ENCODE peak calls at places on chromosomes 12 and 14, in nine cellular contexts. W is GM23248, M is OCI-LY7, N is GM23338, J is SK-N-SH, S is neural progenitor cell, B is hepatocyte, T is HCT116, H is MM.1S. V is an unnamed sample.

GRCh38 chr12:51393676-51394545 is 2.7 kb upstream of the GALNT6 start:
- DNase-seq in N (no peak), B (no peak), S (no peak), J (no peak), H (no peak), T (no peak), W (peak), M (no peak), V (peak)

GRCh38 chr14:95471526-95472304 is 44.7 kb downstream of the SYNE3 start:
- DNase-seq in W (peak), J (no peak), S (no peak), T (no peak), M (no peak), N (no peak), H (no peak), B (no peak), V (no peak)

GRCh38 chr14:43215524-43215923 is 1291.6 kb downstream of the FSCB start:
- DNase-seq in S (no peak), N (no peak), J (no peak), M (no peak), B (no peak), W (no peak), T (no peak), H (no peak), V (no peak)

GRCh38 chr12:29158364-29158763 is 9.3 kb downstream of the FAR2 start:
- DNase-seq in S (no peak), H (no peak), N (no peak), W (no peak), T (no peak), M (no peak), J (no peak), B (no peak), V (no peak)

GRCh38 chr14:27528328-27528727 is 930.5 kb upstream of the NOVA1 start:
- DNase-seq in J (peak), N (peak), T (no peak), S (peak), W (peak), B (peak), M (no peak), H (peak), V (peak)

GRCh38 chr12:63496654-63497053 is 171.6 kb downstream of the DPY19L2 start:
- DNase-seq in M (no peak), T (no peak), B (no peak), W (no peak), H (no peak), S (no peak), J (no peak), N (no peak), V (no peak)

GRCh38 chr14:58200480-58200841 is 512 bp downstream of the ACTR10 start:
- DNase-seq in H (no peak), T (no peak), N (no peak), S (no peak), W (peak), B (no peak), J (no peak), M (no peak), V (peak)

GRCh38 chr14:70801836-70802235 is 7.5 kb downstream of the MAP3K9 start:
- DNase-seq in N (peak), T (no peak), M (no peak), B (no peak), J (no peak), W (no peak), S (no peak), H (no peak), V (peak)

GRCh38 chr14:52244328-52244727 is 23.2 kb upstream of the PTGDR start:
- DNase-seq in N (no peak), H (no peak), M (no peak), W (no peak), B (no peak), S (no peak), J (no peak), T (no peak), V (no peak)

GRCh38 chr14:39372656-39373055 is 59.6 kb downstream of the FBXO33 start:
- DNase-seq in T (no peak), N (no peak), H (no peak), S (no peak), B (no peak), M (no peak), W (peak), J (no peak), V (no peak)

GRCh38 chr14:103104654-103105511 is 10.4 kb downstream of the EXOC3L4 start:
- DNase-seq in J (peak), W (peak), H (peak), M (peak), N (peak), S (peak), B (peak), T (no peak), V (peak)

GRCh38 chr14:56660677-56661389 is 81.2 kb downstream of the TMEM260 start:
- DNase-seq in T (no peak), N (peak), H (no peak), S (peak), B (no peak), J (no peak), M (no peak), W (no peak), V (no peak)

GRCh38 chr14:38994721-38995120 is 108.3 kb downstream of the SEC23A start:
- DNase-seq in H (no peak), S (no peak), J (no peak), T (no peak), M (no peak), N (no peak), W (no peak), B (no peak), V (no peak)

GRCh38 chr12:93777249-93777648 is 100.1 kb downstream of the CRADD start:
- DNase-seq in N (no peak), M (no peak), W (peak), B (no peak), J (no peak), H (no peak), T (no peak), S (no peak), V (peak)

GRCh38 chr14:77007975-77008421 is 20.5 kb downstream of the IRF2BPL start:
- DNase-seq in T (no peak), J (no peak), W (no peak), M (no peak), S (no peak), N (no peak), B (peak), H (no peak), V (peak)

GRCh38 chr12:90484130-90484529 is 470.8 kb downstream of the CCER1 start:
- DNase-seq in J (no peak), S (no peak), H (no peak), N (no peak), M (no peak), T (no peak), B (peak), W (no peak), V (no peak)

GRCh38 chr12:24881227-24881626 is 67.7 kb downstream of the BCAT1 start:
- DNase-seq in J (no peak), M (no peak), S (no peak), H (no peak), N (no peak), B (no peak), T (no peak), W (no peak), V (no peak)

GRCh38 chr12:20421338-20421890 is 53.1 kb downstream of the PDE3A start:
- DNase-seq in T (no peak), S (no peak), H (peak), M (no peak), J (no peak), B (peak), W (no peak), N (no peak), V (no peak)

GRCh38 chr12:44847888-44848770 is 28.0 kb downstream of the NELL2 start:
- DNase-seq in J (no peak), H (peak), T (no peak), S (no peak), M (peak), N (no peak), B (no peak), W (no peak), V (no peak)

GRCh38 chr14:81219821-81220487 is 805 bp downstream of the GTF2A1 start:
- DNase-seq in S (peak), T (no peak), W (peak), B (peak), N (peak), J (peak), H (peak), M (peak), V (peak)

DNA sequence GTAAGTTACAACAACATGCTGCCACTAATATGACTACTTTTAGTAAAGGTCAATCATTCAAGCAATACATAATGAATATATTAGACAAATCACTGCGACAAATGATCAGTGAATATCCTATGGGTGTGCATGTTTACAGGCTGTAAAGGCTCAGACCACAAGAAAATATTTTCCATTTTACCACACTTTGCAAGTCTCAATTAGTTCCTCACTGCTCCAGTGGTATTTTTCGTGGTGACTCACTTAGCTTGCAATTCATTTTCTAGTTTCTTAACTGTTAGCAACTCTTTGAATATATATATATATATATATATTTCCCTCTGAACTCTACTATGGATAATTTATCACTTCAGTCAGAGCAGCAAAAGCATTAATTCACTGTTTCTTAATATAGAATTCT is 96.9 kb downstream of the EML5 start:
- DNase-seq in S (no peak), T (no peak), J (no peak), N (no peak), M (no peak), W (peak), B (no peak), H (no peak), V (peak)
- TF ChIP-seq EZH2phosphoT487 in S (no peak), T (no peak), J (no peak), N (no peak), M (no peak), W (no peak), B (no peak), H (no peak), V (no peak)

DNA sequence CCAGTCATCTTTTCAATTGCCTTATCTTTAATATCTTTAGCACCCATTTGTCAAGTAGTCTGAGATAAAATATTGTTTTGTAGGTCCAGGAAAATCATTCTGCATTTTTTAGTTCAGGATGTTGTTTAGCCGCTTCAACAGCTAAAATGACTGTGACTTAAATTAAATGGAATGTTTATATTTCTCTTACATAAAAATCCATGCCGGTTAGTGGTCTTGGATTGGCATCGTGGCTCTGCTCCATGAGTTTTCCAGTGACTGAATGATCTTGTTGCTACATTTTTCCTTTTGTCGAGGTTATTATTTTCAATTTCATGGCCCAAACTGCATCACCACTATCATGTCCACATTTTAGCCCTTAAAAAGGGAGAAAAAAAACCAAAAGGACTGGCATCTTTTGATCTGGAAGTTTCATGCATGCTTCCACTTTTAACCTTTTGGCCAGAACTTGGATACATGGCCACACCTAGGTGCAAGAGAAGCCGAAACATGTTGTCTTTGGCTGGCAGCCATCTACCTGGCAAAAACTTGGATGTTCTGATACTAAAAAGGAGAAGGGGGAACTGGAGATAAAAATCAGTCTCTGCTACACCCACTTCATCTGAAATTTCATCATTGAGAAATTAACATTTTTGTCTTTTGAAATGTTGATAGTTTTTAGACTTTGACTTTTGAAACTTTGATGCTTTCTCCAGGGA is 142.4 kb downstream of the OTOGL start:
- DNase-seq in N (no peak), M (no peak), T (no peak), S (no peak), H (no peak), J (no peak), W (peak), B (no peak), V (peak)
- TF ChIP-seq EZH2phosphoT487 in N (no peak), M (no peak), T (no peak), S (no peak), H (no peak), J (no peak), W (no peak), B (no peak), V (no peak)

DNA sequence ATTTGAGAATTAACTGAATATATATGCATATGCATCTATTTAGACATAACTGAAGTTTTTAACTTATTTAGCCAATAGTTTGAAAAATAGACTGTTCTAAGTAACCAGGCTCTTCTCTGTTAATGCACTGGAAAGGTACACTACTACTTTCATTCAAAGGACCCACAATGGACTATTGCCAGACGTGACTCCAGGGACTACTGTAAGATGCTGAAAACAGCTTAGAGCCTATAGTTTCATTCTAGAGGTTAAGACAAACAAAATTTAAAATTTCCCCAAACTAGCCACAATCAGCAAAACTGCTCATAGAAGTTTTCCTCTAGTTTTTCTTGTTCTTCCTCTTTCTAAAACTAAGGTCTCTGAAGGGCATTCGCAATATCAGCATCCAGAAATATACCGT is 10.5 kb downstream of the APPL2 start:
- DNase-seq in W (no peak), B (no peak), H (peak), M (no peak), N (no peak), T (no peak), J (no peak), S (no peak), V (no peak)
- TF ChIP-seq EZH2phosphoT487 in W (no peak), B (no peak), H (no peak), M (no peak), N (no peak), T (no peak), J (no peak), S (no peak), V (no peak)

GRCh38 chr12:68612245-68612644 is 1.5 kb downstream of the RAP1B start:
- DNase-seq in M (no peak), T (no peak), N (no peak), H (no peak), B (peak), S (no peak), J (no peak), W (peak), V (peak)
- TF ChIP-seq EZH2phosphoT487 in M (no peak), T (no peak), N (no peak), H (no peak), B (no peak), S (no peak), J (no peak), W (no peak), V (no peak)

GRCh38 chr14:36221097-36221496 is 44.6 kb upstream of the PTCSC3 start:
- DNase-seq in T (no peak), N (peak), J (no peak), M (no peak), S (peak), W (no peak), B (no peak), H (no peak), V (no peak)
- TF ChIP-seq EZH2phosphoT487 in T (no peak), N (no peak), J (no peak), M (no peak), S (no peak), W (no peak), B (no peak), H (no peak), V (no peak)

DNA sequence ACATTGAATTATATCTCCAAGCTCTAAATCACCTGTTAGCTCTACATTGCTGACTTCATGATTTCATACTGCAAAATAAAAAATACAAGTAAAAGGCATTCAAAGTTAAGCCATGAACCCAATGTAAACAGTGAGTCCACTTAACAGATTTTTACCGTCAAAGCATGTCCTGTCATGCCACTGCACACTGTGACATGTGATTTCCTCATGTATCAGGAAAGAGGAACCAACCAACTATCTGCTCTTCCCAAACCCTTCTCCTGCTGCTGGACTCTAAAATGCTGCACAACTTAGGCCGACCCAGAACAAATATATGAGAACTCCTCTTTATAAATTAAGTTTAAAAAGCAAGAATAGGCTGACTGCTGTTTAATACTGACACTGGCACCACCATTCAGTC is 37.5 kb downstream of the TM7SF3 start:
- DNase-seq in J (no peak), H (no peak), S (no peak), T (no peak), N (no peak), W (no peak), B (no peak), M (no peak), V (no peak)
- TF ChIP-seq EZH2phosphoT487 in J (no peak), H (no peak), S (no peak), T (no peak), N (no peak), W (no peak), B (no peak), M (no peak), V (no peak)

GRCh38 chr12:79347852-79348251 is 342.9 kb downstream of the PAWR start:
- DNase-seq in T (no peak), H (no peak), N (no peak), J (no peak), B (no peak), M (no peak), S (no peak), W (no peak), V (no peak)

DNA sequence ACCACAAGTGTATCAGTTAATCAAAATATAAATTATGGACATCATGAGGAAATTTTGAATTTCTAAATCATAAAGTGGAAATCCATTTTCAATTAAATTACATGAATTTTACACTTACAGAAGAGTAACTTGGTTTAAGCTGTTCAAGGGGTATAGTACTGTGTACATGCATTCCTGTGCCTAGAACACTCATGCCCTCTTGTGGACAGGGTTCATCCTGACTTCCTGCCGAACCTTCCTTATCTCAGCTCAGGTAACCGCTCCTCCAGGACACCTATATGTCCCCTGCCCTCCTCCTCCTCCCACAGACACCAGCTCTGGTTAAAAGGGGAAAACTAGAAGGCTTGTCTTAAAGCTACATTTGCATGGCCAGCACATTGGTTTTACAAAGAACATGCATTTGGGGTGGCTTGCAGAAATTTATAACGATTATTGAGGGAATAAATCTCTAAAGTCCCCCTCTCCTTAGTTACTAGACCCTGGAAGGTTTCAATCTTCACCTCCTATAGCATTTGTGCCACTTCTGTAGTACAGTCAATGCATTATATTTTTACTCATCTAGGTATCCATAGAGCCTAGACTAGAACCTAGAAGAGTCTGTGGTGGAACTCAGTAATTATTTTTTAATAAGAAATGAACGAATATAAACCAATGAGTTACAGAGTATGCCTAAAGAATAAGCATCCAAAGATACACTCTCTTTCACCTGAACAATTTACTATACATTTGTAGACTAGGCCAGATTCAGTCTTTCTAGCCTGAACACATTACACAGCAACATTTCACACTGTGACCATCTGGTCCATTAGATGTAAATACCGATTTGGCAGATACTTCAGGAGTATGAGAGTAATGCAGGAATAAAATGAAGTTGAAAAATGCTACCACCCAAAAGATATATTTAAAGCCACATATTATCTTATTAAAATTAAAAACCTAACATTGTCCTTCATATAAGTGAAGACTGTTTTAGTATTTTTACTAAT is 345.6 kb downstream of the PAWR start:
- DNase-seq in W (peak), H (peak), B (peak), J (peak), N (peak), T (peak), S (peak), M (peak), V (peak)
- TF ChIP-seq EZH2phosphoT487 in W (no peak), H (no peak), B (no peak), J (no peak), N (no peak), T (no peak), S (no peak), M (no peak), V (no peak)